ENCODE peak calls at places on chromosomes 5 and 9, in ten cellular contexts. E, F, Y, W, D, V, G, I, A and S are unnamed samples.

GRCh38 chr9:121826711-121827110 is 175.3 kb downstream of the DAB2IP start:
- DNase-seq in E (no peak), F (no peak), Y (no peak), W (no peak), D (no peak), V (no peak), G (no peak), I (peak; percentile 25), A (no peak), S (no peak)

GRCh38 chr5:82165740-82166530 is 112.2 kb downstream of the RPS23 start:
- DNase-seq in E (peak; percentile 97), F (peak; percentile 99), Y (peak; percentile 95), W (peak; percentile 97), D (peak; percentile 95), V (peak; percentile 77), G (peak; percentile 61), I (peak; percentile 60), A (peak; percentile 93), S (no peak)

GRCh38 chr9:72538926-72539702 is 17.7 kb downstream of the TMC1 start:
- DNase-seq in E (no peak), F (no peak), Y (peak; percentile 46), W (peak; percentile 39), D (no peak), V (no peak), G (no peak), I (no peak), A (no peak), S (no peak)

GRCh38 chr9:90773593-90773992 is 28.0 kb upstream of the SYK start:
- DNase-seq in E (no peak), F (no peak), Y (no peak), W (peak; percentile 3), D (no peak), V (no peak), G (peak; percentile 26), I (no peak), A (no peak), S (no peak)

GRCh38 chr9:6149315-6149714 is 66.3 kb upstream of the IL33 start:
- DNase-seq in E (peak; percentile 78), F (no peak), Y (no peak), W (no peak), D (no peak), V (peak; percentile 46), G (no peak), I (no peak), A (no peak), S (no peak)

GRCh38 chr5:81718300-81718699 is 32.6 kb downstream of the SSBP2 start:
- DNase-seq in E (no peak), F (peak; percentile 21), Y (no peak), W (no peak), D (no peak), V (no peak), G (no peak), I (peak; percentile 45), A (no peak), S (no peak)

GRCh38 chr5:16521561-16522090 is 56.0 kb upstream of the ZNF622 start:
- DNase-seq in E (no peak), F (no peak), Y (no peak), W (no peak), D (no peak), V (no peak), G (no peak), I (no peak), A (peak; percentile 74), S (no peak)

GRCh38 chr5:114362977-114363721 is 1.3 kb downstream of the KCNN2 start:
- DNase-seq in E (peak; percentile 13), F (no peak), Y (peak; percentile 52), W (no peak), D (peak; percentile 37), V (peak; percentile 35), G (no peak), I (peak; percentile 69), A (peak; percentile 4), S (no peak)

GRCh38 chr9:136074706-136075105 is 20.4 kb downstream of the NACC2 start:
- DNase-seq in E (no peak), F (no peak), Y (no peak), W (no peak), D (no peak), V (peak; percentile 31), G (no peak), I (peak; percentile 50), A (no peak), S (peak; percentile 74)

GRCh38 chr5:74143151-74143550 is 497.4 kb downstream of the ENC1 start:
- DNase-seq in E (no peak), F (no peak), Y (no peak), W (no peak), D (no peak), V (no peak), G (no peak), I (no peak), A (no peak), S (no peak)

GRCh38 chr5:73748510-73749410 is 122.8 kb downstream of the ARHGEF28 start:
- DNase-seq in E (peak; percentile 71), F (peak; percentile 93), Y (peak; percentile 26), W (no peak), D (peak; percentile 53), V (peak; percentile 48), G (no peak), I (no peak), A (peak; percentile 13), S (peak; percentile 34)

GRCh38 chr9:118990949-118991348 is 378.3 kb downstream of the BRINP1 start:
- DNase-seq in E (no peak), F (no peak), Y (no peak), W (no peak), D (no peak), V (no peak), G (no peak), I (no peak), A (no peak), S (no peak)

GRCh38 chr9:2120926-2121689 is 106.0 kb downstream of the SMARCA2 start:
- DNase-seq in E (peak; percentile 71), F (peak; percentile 79), Y (peak; percentile 71), W (peak; percentile 56), D (peak; percentile 56), V (no peak), G (no peak), I (no peak), A (no peak), S (no peak)

GRCh38 chr5:141326088-141326854 is 4.0 kb upstream of the PCDHGA1 start:
- DNase-seq in E (peak; percentile 81), F (peak; percentile 79), Y (peak; percentile 90), W (peak; percentile 91), D (peak; percentile 82), V (peak; percentile 81), G (peak; percentile 63), I (peak; percentile 91), A (peak; percentile 57), S (peak; percentile 43)

GRCh38 chr5:141328231-141328630 is 2.1 kb upstream of the PCDHGA1 start:
- DNase-seq in E (no peak), F (no peak), Y (no peak), W (no peak), D (no peak), V (no peak), G (no peak), I (no peak), A (no peak), S (no peak)

GRCh38 chr5:141330299-141331080 is at the start of gene PCDHGA1:
- DNase-seq in E (peak; percentile 75), F (peak; percentile 67), Y (peak; percentile 83), W (peak; percentile 86), D (peak; percentile 75), V (no peak), G (no peak), I (peak; percentile 69), A (peak; percentile 31), S (no peak)
- H3K4me3 ChIP-seq in E (peak within 1 kb of the TSS; percentile 35), F (peak within 1 kb of the TSS; percentile 22), Y (peak within 1 kb of the TSS; percentile 40), W (peak within 1 kb of the TSS; percentile 80), D (peak within 1 kb of the TSS; percentile 55), V (no peak within 1 kb of the TSS), G (no peak within 1 kb of the TSS), I (no peak within 1 kb of the TSS), A (no peak within 1 kb of the TSS), S (no peak within 1 kb of the TSS)

GRCh38 chr5:10726179-10726912 is 34.7 kb downstream of the DAP start:
- DNase-seq in E (no peak), F (no peak), Y (peak; percentile 43), W (no peak), D (peak; percentile 53), V (no peak), G (no peak), I (peak; percentile 52), A (no peak), S (no peak)
- H3K4me3 ChIP-seq in E (no peak overlapping the region), F (no peak overlapping the region), Y (no peak overlapping the region), W (no peak overlapping the region), D (no peak overlapping the region), V (no peak overlapping the region), G (no peak overlapping the region), I (no peak overlapping the region), A (no peak overlapping the region), S (no peak overlapping the region)

GRCh38 chr9:26508897-26509296 is 383.7 kb downstream of the CAAP1 start:
- DNase-seq in E (no peak), F (no peak), Y (no peak), W (no peak), D (no peak), V (no peak), G (no peak), I (no peak), A (no peak), S (no peak)

GRCh38 chr9:26502311-26502710 is 390.3 kb downstream of the CAAP1 start:
- DNase-seq in E (no peak), F (no peak), Y (no peak), W (no peak), D (no peak), V (no peak), G (no peak), I (peak; percentile 85), A (no peak), S (no peak)

GRCh38 chr9:26500471-26500870 is 392.1 kb downstream of the CAAP1 start:
- DNase-seq in E (no peak), F (no peak), Y (no peak), W (no peak), D (no peak), V (no peak), G (no peak), I (no peak), A (no peak), S (no peak)

GRCh38 chr9:26504057-26504456 is 388.5 kb downstream of the CAAP1 start:
- DNase-seq in E (no peak), F (no peak), Y (no peak), W (no peak), D (no peak), V (no peak), G (no peak), I (no peak), A (no peak), S (no peak)
- H3K4me3 ChIP-seq in E (no peak overlapping the region), F (no peak overlapping the region), Y (no peak overlapping the region), W (no peak overlapping the region), D (no peak overlapping the region), V (no peak overlapping the region), G (no peak overlapping the region), I (no peak overlapping the region), A (no peak overlapping the region), S (no peak overlapping the region)

DNA sequence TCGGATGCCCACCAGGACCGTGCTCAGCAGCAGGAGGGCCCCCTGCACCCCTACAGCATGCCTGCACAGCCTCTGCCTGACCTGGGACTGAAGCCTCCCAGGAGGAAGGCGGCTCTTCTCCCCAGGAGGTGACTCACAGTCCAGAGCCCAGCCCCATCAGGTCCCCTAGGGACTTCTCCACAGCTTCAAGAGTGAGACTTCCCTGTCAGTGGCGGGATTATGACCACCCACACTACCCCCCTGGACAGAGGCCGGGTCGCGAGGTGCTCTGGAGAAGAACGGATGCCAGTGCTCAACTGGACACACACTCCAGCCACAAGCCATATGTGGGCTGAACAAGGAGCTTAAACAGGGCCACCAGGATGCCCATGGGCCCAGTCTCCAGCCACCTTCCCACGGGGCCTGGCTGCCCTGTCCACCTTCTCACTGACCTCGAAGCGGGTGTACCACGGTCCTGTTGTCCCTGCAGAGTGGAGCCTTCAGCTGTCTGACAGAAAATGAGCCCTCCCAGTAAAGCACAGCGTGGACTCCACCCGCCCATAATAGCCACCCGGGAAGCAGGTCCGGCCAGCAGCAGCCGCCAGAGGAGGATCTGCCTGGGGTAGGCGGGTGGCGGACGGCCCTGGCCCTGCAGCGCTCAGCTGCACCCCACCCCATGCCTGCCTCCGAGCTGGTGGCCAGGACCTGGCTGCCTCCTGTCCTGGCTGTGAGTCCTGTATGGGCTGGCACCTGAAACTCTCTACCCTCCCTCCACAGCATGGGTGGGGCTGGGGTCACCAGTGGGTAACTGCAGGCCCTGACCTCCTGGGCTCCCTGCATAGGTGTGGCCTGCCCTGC is 54.7 kb downstream of the SEMA4D start:
- DNase-seq in E (peak; percentile 46), F (peak; percentile 51), Y (no peak), W (peak; percentile 26), D (peak; percentile 25), V (no peak), G (no peak), I (no peak), A (peak; percentile 22), S (peak; percentile 75)
- H3K4me3 ChIP-seq in E (no peak overlapping the region), F (no peak overlapping the region), Y (no peak overlapping the region), W (no peak overlapping the region), D (no peak overlapping the region), V (no peak overlapping the region), G (no peak overlapping the region), I (no peak overlapping the region), A (no peak overlapping the region), S (no peak overlapping the region)